ENCODE peak calls at places on chromosomes 2 and 18, in six cellular contexts. H is brain microvascular endothelial cell, D is astrocyte of the cerebellum, X is fibroblast of villous mesenchyme, F is psoas muscle, S is GM10248. T is an unnamed sample.

GRCh38 chr2:168596881-168597280 is 140.8 kb downstream of the CERS6 start:
- DNase-seq in H (peak; percentile 14), D (no peak), X (no peak), F (no peak), S (no peak), T (no peak)

GRCh38 chr2:48319863-48320262 is 210.1 kb upstream of the STON1 start:
- DNase-seq in H (no peak), D (no peak), X (no peak), F (no peak), S (no peak), T (no peak)

GRCh38 chr2:118668431-118669424 is 178.7 kb downstream of the EN1 start:
- DNase-seq in H (peak; percentile 97), D (peak; percentile 93), X (peak; percentile 73), F (no peak), S (no peak), T (no peak)

GRCh38 chr18:35289293-35290069 is 548 bp downstream of the ZSCAN30 start:
- DNase-seq in H (no peak), D (no peak), X (peak; percentile 14), F (no peak), S (peak; percentile 27), T (no peak)

GRCh38 chr2:235556901-235557300 is 63.1 kb downstream of the AGAP1 start:
- DNase-seq in H (no peak), D (no peak), X (no peak), F (no peak), S (no peak), T (no peak)

GRCh38 chr2:142082363-142082762 is 48.5 kb downstream of the LRP1B start:
- DNase-seq in H (no peak), D (no peak), X (no peak), F (no peak), S (no peak), T (no peak)

GRCh38 chr2:174344716-174345472 is 10.1 kb downstream of the SP9 start:
- DNase-seq in H (no peak), D (peak; percentile 23), X (peak; percentile 45), F (no peak), S (no peak), T (peak; percentile 35)

GRCh38 chr2:1162768-1163584 is 212.3 kb downstream of the SNTG2 start:
- DNase-seq in H (peak; percentile 53), D (no peak), X (no peak), F (no peak), S (no peak), T (no peak)

GRCh38 chr2:121902171-121902591 is 146.7 kb downstream of the TSN start:
- DNase-seq in H (peak; percentile 18), D (no peak), X (peak; percentile 6), F (no peak), S (peak; percentile 50), T (no peak)

GRCh38 chr2:79994915-79995419 is 309.6 kb downstream of the LRRTM1 start:
- DNase-seq in H (no peak), D (no peak), X (peak; percentile 12), F (no peak), S (no peak), T (no peak)

GRCh38 chr2:238558456-238559099 is 131.9 kb downstream of the ASB1 start:
- DNase-seq in H (no peak), D (no peak), X (no peak), F (no peak), S (peak; percentile 8), T (no peak)

GRCh38 chr2:225122582-225123486 is 80.6 kb upstream of the DOCK10 start:
- DNase-seq in H (peak; percentile 37), D (no peak), X (peak; percentile 30), F (no peak), S (peak; percentile 15), T (peak; percentile 15)

GRCh38 chr2:99153921-99154604 is 679 bp downstream of the TSGA10 start:
- DNase-seq in H (no peak), D (no peak), X (no peak), F (no peak), S (no peak), T (no peak)

GRCh38 chr2:54455584-54456525 is at the start of gene SPTBN1:
- DNase-seq in H (peak; percentile 82), D (peak; percentile 67), X (peak; percentile 94), F (peak; percentile 92), S (peak; percentile 52), T (peak; percentile 72)

GRCh38 chr2:32745191-32745590 is 117.3 kb downstream of the TTC27 start:
- DNase-seq in H (peak; percentile 43), D (no peak), X (no peak), F (no peak), S (no peak), T (no peak)

GRCh38 chr2:154978244-154978643 is 279.7 kb downstream of the KCNJ3 start:
- DNase-seq in H (no peak), D (no peak), X (no peak), F (no peak), S (no peak), T (no peak)
- TF ChIP-seq CTCF in H (no peak), D (no peak), X (no peak), F (no peak), S (no peak), T (no peak)

GRCh38 chr2:128986026-128986720 is 667.5 kb upstream of the HS6ST1 start:
- DNase-seq in H (no peak), D (peak; percentile 40), X (no peak), F (no peak), S (no peak), T (no peak)
- TF ChIP-seq CTCF in H (no peak), D (no peak), X (no peak), F (no peak), S (no peak), T (no peak)

GRCh38 chr2:46018773-46019593 is 278.2 kb upstream of the EPAS1 start:
- DNase-seq in H (no peak), D (no peak), X (no peak), F (no peak), S (no peak), T (no peak)
- TF ChIP-seq CTCF in H (peak; percentile 4), D (no peak), X (no peak), F (no peak), S (no peak), T (no peak)

DNA sequence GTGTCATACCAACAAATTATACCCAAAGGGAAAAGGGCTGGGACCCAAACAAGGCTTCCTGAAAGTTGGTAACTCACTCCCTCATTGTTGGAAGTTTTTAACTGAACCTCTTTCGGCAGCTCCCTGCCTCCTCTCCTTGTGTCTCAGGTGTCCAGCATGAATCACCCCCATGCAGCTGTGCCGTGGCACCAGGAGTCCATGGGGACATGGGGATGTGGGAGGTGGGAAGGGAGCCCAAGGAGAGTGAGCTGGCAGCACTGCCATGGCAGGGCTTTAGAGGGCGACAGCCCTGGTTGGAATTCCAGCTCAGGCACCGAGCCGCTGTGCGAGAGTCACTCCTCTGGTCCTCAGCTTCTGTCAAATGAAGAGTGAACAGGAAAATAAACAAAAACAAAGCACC is 12.5 kb upstream of the GYPC start:
- DNase-seq in H (no peak), D (no peak), X (no peak), F (peak; percentile 50), S (no peak), T (no peak)
- TF ChIP-seq CTCF in H (peak; percentile 15), D (no peak), X (no peak), F (peak; percentile 44), S (no peak), T (no peak)

DNA sequence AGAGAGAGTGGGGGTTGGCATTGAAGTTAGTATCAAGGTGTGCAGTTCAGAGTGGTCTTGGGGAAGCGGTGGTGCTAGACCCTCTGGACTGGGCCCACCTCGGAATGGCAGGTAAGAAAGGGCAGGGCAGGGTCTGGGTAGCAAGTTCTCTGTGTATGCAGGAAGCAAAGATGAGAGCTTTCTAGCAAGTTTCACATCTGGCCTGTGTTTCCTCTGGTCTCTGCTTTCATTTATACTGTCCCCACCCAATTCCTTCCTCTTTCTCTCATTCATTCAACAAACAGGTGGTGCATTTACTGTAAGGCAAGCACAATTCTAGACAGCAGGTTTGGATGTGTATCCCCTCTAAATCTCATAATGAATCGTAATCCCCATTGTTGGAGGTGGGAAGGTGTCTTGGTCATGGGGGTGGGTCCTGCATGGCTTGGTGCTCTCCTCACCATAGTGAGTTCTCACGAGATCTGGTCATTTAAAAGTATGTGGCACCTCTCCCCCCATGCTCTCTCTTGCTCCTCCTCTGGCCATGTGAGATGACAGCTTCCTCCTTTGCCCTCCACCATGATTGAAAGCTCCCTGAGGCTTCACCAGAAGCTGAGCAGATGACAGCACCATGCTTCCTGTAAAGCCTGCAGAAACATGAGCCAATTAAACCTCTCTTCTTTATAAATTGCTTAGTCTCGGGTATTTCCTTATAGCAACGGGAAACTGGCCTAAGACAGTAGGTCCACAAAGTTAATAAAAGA is 51.8 kb downstream of the PKDCC start:
- DNase-seq in H (no peak), D (no peak), X (no peak), F (no peak), S (peak; percentile 44), T (peak; percentile 47)
- TF ChIP-seq CTCF in H (no peak), D (no peak), X (no peak), F (no peak), S (no peak), T (no peak)